ENCODE peak calls at places on chromosome 22, in seven cellular contexts. F is CD8-positive, alpha-beta memory T cell; Y is mucosa of descending colon; T is PC-3; C is SJSA1; L is naive thymus-derived CD4-positive, alpha-beta T cell; A is WERI-Rb-1. Q is an unnamed sample. For H3K9me3, the result is how much of the 10 kb centered on the place peaks cover.

GRCh38 chr22:45170001-45170466 is 6.3 kb downstream of the NUP50 start:
- DNase-seq in F (no peak), Y (no peak), T (peak), C (no peak), L (peak), A (no peak), Q (peak)

GRCh38 chr22:19807914-19808872 is 46.5 kb downstream of the GNB1L start:
- DNase-seq in F (no peak), Y (no peak), T (no peak), C (no peak), L (no peak), A (peak), Q (no peak)

GRCh38 chr22:41699264-41700104 is at the start of gene MEI1:
- DNase-seq in F (peak), Y (peak), T (no peak), C (no peak), L (peak), A (no peak), Q (peak)

GRCh38 chr22:24685804-24686203 is 82.8 kb downstream of the GGT1 start:
- DNase-seq in F (no peak), Y (no peak), T (no peak), C (no peak), L (no peak), A (no peak), Q (no peak)

GRCh38 chr22:24120029-24120428 is 61.3 kb upstream of the SUSD2 start:
- DNase-seq in F (no peak), Y (no peak), T (no peak), C (no peak), L (no peak), A (no peak), Q (no peak)

GRCh38 chr22:32558681-32559355 is 84.2 kb downstream of the FBXO7 start:
- DNase-seq in F (no peak), Y (peak), T (peak), C (peak), L (no peak), A (no peak), Q (no peak)

GRCh38 chr22:31952094-31952401 is 7.7 kb downstream of the YWHAH start:
- DNase-seq in F (no peak), Y (no peak), T (no peak), C (peak), L (no peak), A (no peak), Q (no peak)

GRCh38 chr22:39525658-39525975 is 5.3 kb downstream of the ATF4 start:
- DNase-seq in F (no peak), Y (no peak), T (no peak), C (no peak), L (no peak), A (no peak), Q (no peak)

GRCh38 chr22:20027966-20028854 is 7.3 kb downstream of the TANGO2 start:
- DNase-seq in F (peak), Y (peak), T (peak), C (no peak), L (no peak), A (no peak), Q (peak)

GRCh38 chr22:30304495-30305244 is 15.4 kb upstream of the CASTOR1 start:
- DNase-seq in F (no peak), Y (peak), T (peak), C (no peak), L (no peak), A (no peak), Q (no peak)

GRCh38 chr22:44363214-44363979 is 50.6 kb upstream of the SHISAL1 start:
- DNase-seq in F (peak), Y (peak), T (peak), C (peak), L (no peak), A (no peak), Q (no peak)

GRCh38 chr22:21984793-21985192 is 2.2 kb upstream of the TOP3B start:
- DNase-seq in F (no peak), Y (peak), T (peak), C (no peak), L (no peak), A (no peak), Q (no peak)

GRCh38 chr22:40746428-40747220 is 67.3 kb downstream of the MCHR1 start:
- DNase-seq in F (no peak), Y (no peak), T (no peak), C (no peak), L (no peak), A (no peak), Q (no peak)

GRCh38 chr22:39952347-39952746 is 7.8 kb upstream of the TMA7B start:
- DNase-seq in F (no peak), Y (no peak), T (no peak), C (no peak), L (no peak), A (no peak), Q (no peak)

GRCh38 chr22:37639070-37639760 is at the start of gene SH3BP1:
- DNase-seq in F (peak), Y (peak), T (peak), C (no peak), L (peak), A (peak), Q (peak)

GRCh38 chr22:20268350-20269012 is 363 bp upstream of the RTN4R start:
- DNase-seq in F (peak), Y (peak), T (peak), C (peak), L (no peak), A (peak), Q (peak)

GRCh38 chr22:45194686-45195085 is 31.0 kb downstream of the NUP50 start:
- DNase-seq in F (no peak), Y (no peak), T (no peak), C (no peak), L (no peak), A (no peak), Q (no peak)

GRCh38 chr22:37601540-37602442 is 6.8 kb upstream of the GGA1 start:
- DNase-seq in F (no peak), Y (peak), T (peak), C (no peak), L (no peak), A (no peak), Q (no peak)

GRCh38 chr22:36160499-36160942 is at the start of gene APOL3:
- DNase-seq in F (peak), Y (peak), T (peak), C (no peak), L (peak), A (no peak), Q (peak)
- H3K4me3 ChIP-seq in F (peak), Y (peak), T (no peak), C (no peak), L (peak), A (no peak), Q (peak)

GRCh38 chr22:47240116-47240515 is 477.7 kb downstream of the TBC1D22A start:
- DNase-seq in F (no peak), Y (no peak), T (no peak), C (no peak), L (no peak), A (no peak), Q (no peak)
- H3K9me3 ChIP-seq in F (under half), Y (under half), T (under half), C (under half), L (under half), A (under half), Q (under half)

GRCh38 chr22:26888887-26889286 is 231.5 kb downstream of the MIAT start:
- DNase-seq in F (no peak), Y (no peak), T (no peak), C (no peak), L (no peak), A (no peak), Q (no peak)

GRCh38 chr22:26889794-26890193 is 232.4 kb downstream of the MIAT start:
- DNase-seq in F (no peak), Y (no peak), T (no peak), C (no peak), L (no peak), A (no peak), Q (no peak)

GRCh38 chr22:26885441-26886261 is 228.3 kb downstream of the MIAT start:
- DNase-seq in F (no peak), Y (no peak), T (no peak), C (no peak), L (no peak), A (no peak), Q (no peak)

GRCh38 chr22:26887916-26888315 is 230.5 kb downstream of the MIAT start:
- DNase-seq in F (no peak), Y (no peak), T (no peak), C (no peak), L (no peak), A (no peak), Q (no peak)

GRCh38 chr22:26887456-26887855 is 230.1 kb downstream of the MIAT start:
- DNase-seq in F (no peak), Y (no peak), T (no peak), C (peak), L (no peak), A (no peak), Q (no peak)
- H3K4me3 ChIP-seq in F (no peak), Y (no peak), T (no peak), C (no peak), L (no peak), A (no peak), Q (no peak)

GRCh38 chr22:49077586-49077985 is 750.1 kb downstream of the BRD1 start:
- DNase-seq in F (no peak), Y (no peak), T (no peak), C (no peak), L (no peak), A (no peak), Q (no peak)
- H3K9me3 ChIP-seq in F (under half), Y (under half), T (under half), C (under half), L (under half), A (under half), Q (under half)

GRCh38 chr22:43228863-43229262 is 41.9 kb upstream of the TTLL12 start:
- DNase-seq in F (no peak), Y (no peak), T (no peak), C (no peak), L (no peak), A (no peak), Q (no peak)
- H3K4me3 ChIP-seq in F (no peak), Y (no peak), T (no peak), C (no peak), L (no peak), A (no peak), Q (no peak)

GRCh38 chr22:49107561-49107960 is 720.1 kb downstream of the BRD1 start:
- DNase-seq in F (no peak), Y (no peak), T (no peak), C (no peak), L (no peak), A (no peak), Q (no peak)
- H3K9me3 ChIP-seq in F (under half), Y (under half), T (under half), C (under half), L (under half), A (under half), Q (under half)

DNA sequence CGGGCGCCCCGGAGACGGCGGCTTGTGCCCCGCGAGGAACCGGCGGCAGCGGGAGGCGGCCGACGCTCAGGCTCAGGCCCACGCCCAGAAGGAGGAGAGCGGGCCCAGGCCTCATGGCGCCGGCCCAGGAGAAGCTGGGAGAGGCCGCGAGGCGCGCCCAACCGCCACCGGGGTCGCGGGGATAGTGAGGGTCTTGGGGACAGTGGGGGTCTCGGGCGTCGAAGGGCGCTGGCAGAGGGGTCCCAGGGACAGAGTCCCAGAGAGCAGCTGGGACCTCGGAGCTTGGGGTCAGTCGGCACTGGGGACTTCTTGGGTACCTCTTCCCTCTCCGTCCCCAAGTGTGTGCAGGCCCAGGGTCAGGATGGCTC is at the start of gene PKDREJ:
- DNase-seq in F (no peak), Y (no peak), T (no peak), C (no peak), L (no peak), A (no peak), Q (no peak)
- H3K4me3 ChIP-seq in F (no peak), Y (no peak), T (no peak), C (no peak), L (no peak), A (no peak), Q (no peak)

DNA sequence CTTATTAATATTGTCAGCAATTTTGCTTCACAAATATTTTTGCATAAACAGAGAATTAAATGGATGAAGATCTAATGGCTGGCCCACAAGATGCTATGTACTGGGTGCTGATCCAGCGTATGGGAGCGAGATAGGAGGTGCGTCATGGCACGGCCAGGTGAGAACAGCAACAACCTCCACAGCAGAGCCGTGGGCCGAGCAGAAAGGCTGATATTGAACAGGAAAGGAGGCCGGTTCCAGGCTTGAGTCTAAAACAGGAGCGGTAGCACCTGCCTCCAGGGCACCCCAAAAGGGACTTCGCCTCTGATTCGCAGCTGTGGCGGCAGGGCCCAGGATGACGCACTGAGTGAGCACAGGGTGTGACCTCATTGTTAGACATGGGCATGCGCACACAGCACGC is 1502.1 kb downstream of the TBC1D22A start:
- DNase-seq in F (no peak), Y (no peak), T (no peak), C (no peak), L (no peak), A (no peak), Q (no peak)
- H3K9me3 ChIP-seq in F (under half), Y (under half), T (under half), C (under half), L (under half), A (under half), Q (under half)

GRCh38 chr22:50506611-50507420 is 686 bp downstream of the LMF2 start:
- DNase-seq in F (no peak), Y (peak), T (no peak), C (no peak), L (no peak), A (no peak), Q (no peak)

GRCh38 chr22:50505776-50506610 is 1.5 kb downstream of the LMF2 start:
- DNase-seq in F (no peak), Y (no peak), T (no peak), C (no peak), L (no peak), A (no peak), Q (no peak)

GRCh38 chr22:50507421-50507990 is at the start of gene LMF2:
- DNase-seq in F (peak), Y (peak), T (peak), C (peak), L (peak), A (peak), Q (peak)

GRCh38 chr22:50507991-50508884 is at the start of gene NCAPH2:
- DNase-seq in F (peak), Y (peak), T (peak), C (peak), L (peak), A (peak), Q (peak)

GRCh38 chr22:50508897-50509296 is 873 bp downstream of the NCAPH2 start:
- DNase-seq in F (no peak), Y (no peak), T (no peak), C (no peak), L (no peak), A (no peak), Q (no peak)
- H3K4me3 ChIP-seq in F (peak), Y (no peak), T (peak), C (peak), L (peak), A (peak), Q (peak)